ENCODE peak calls at places on chromosomes 12 and 14, in seven cellular contexts. L, Z, E, W, Q, I and R are unnamed samples. For H3K27me3 and H3K4me1, the result is how much of the 10 kb centered on the place peaks cover.

GRCh38 chr12:96420255-96420930 is 20.2 kb upstream of the CDK17 start:
- DNase-seq in E (no peak), L (no peak), Q (no peak), I (no peak), Z (no peak), W (no peak), R (no peak)

GRCh38 chr14:33589334-33589733 is 361.5 kb downstream of the EGLN3 start:
- DNase-seq in Q (no peak), E (peak), W (no peak), Z (no peak), I (peak), L (no peak), R (peak)

GRCh38 chr12:30517320-30517719 is 178.3 kb downstream of the IPO8 start:
- DNase-seq in Q (no peak), W (no peak), I (no peak), L (no peak), Z (no peak), E (no peak), R (no peak)

GRCh38 chr12:8493084-8493483 is 20.2 kb upstream of the CLEC4D start:
- DNase-seq in E (no peak), Z (no peak), Q (no peak), W (no peak), I (no peak), L (no peak), R (peak)

GRCh38 chr14:52125885-52126284 is 57.0 kb upstream of the NID2 start:
- DNase-seq in L (no peak), W (no peak), I (no peak), Z (no peak), E (no peak), Q (no peak), R (no peak)

GRCh38 chr14:58238252-58239247 is 6.1 kb upstream of the PSMA3 start:
- DNase-seq in E (no peak), Z (no peak), W (no peak), Q (no peak), I (peak), L (no peak), R (no peak)

GRCh38 chr12:12534134-12534866 is 28.4 kb downstream of the DUSP16 start:
- DNase-seq in E (no peak), L (peak), Q (no peak), Z (no peak), I (no peak), W (no peak), R (no peak)

GRCh38 chr14:101078105-101078891 is 174.8 kb upstream of the RTL1 start:
- DNase-seq in Q (no peak), W (no peak), Z (peak), L (no peak), I (peak), E (peak), R (peak)

GRCh38 chr12:116153983-116154382 is 123.5 kb downstream of the MED13L start:
- DNase-seq in W (no peak), Q (no peak), Z (no peak), L (no peak), E (no peak), I (no peak), R (no peak)

GRCh38 chr14:95730126-95730525 is 16.2 kb upstream of the TCL1A start:
- DNase-seq in E (no peak), W (no peak), I (no peak), Q (no peak), L (no peak), Z (no peak), R (no peak)

GRCh38 chr14:24952851-24953666 is 96.9 kb downstream of the STXBP6 start:
- DNase-seq in W (no peak), Z (no peak), I (no peak), Q (no peak), L (peak), E (no peak), R (no peak)

GRCh38 chr14:77139540-77140342 is 1.9 kb downstream of the ZDHHC22 start:
- DNase-seq in I (no peak), Q (no peak), Z (peak), L (peak), W (peak), E (no peak), R (no peak)

GRCh38 chr12:120234643-120235368 is 30.7 kb downstream of the PXN start:
- DNase-seq in E (peak), Q (peak), Z (peak), I (no peak), W (peak), L (peak), R (peak)

GRCh38 chr14:75989134-75989533 is 3.6 kb downstream of the IFT43 start:
- DNase-seq in E (no peak), I (no peak), Q (peak), W (no peak), L (peak), Z (peak), R (peak)

GRCh38 chr12:8449293-8449944 is 6.3 kb upstream of the CLEC6A start:
- DNase-seq in Q (no peak), I (no peak), L (no peak), W (no peak), E (no peak), Z (no peak), R (no peak)

GRCh38 chr12:51217968-51218606 is at the start of gene POU6F1:
- DNase-seq in I (peak), E (peak), Q (peak), Z (peak), W (peak), L (peak), R (peak)

GRCh38 chr12:57475271-57476161 is 4.2 kb downstream of the ARHGAP9 start:
- DNase-seq in W (peak), Q (peak), I (peak), L (no peak), Z (no peak), E (no peak), R (peak)
- H3K27me3 ChIP-seq in W (half or more), Q (under half), I (under half), L (half or more), Z (half or more), E (under half), R (under half)

DNA sequence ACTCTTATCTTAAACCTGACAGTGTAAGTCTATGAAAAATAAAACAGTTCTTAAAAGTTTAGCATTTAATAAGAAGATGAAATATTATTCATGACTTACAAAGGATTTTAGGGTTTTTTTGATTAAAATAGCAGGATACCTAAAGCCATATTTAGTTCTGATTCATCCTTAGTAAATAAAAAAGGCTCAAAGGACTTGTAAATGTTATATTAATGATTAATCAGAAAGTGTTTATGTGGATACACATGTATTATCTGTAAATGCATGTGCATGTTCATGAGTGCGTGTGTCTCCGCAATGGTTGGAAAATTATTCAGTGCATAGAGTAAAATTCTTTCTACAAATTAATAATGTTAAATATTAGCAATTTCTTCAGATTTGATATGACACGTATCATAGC is 4.4 kb downstream of the KLRF1 start:
- DNase-seq in Z (no peak), Q (no peak), W (no peak), I (no peak), L (no peak), E (no peak), R (no peak)
- TF ChIP-seq CTCF in Z (no peak), Q (no peak), W (no peak), I (no peak), L (no peak), E (no peak), R (no peak)

DNA sequence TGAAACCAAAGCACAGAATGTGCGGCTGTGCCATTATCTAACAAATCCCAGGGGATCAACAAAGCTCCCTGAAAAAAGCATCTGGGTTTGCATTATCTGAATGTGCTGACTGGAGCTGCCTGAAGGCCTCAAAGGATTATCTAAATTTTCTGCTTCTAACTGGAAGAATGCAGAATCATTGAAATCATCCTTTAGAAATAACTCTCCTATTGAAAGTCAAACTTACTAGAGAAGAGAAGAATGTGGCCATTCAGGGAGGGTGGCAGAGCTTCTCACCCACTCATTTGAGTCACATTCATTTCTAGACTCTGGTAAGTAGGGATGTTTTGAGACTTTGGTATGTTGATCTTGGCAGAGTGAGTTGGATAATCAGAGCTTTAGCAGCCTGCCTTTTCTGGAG is 220.6 kb upstream of the RGS6 start:
- DNase-seq in L (no peak), E (no peak), Z (no peak), I (no peak), Q (no peak), W (no peak), R (no peak)
- H3K4me1 ChIP-seq in L (under half), E (under half), Z (under half), I (under half), Q (under half), W (under half), R (under half)

GRCh38 chr14:36279306-36280244 is 40.9 kb downstream of the MBIP start:
- DNase-seq in W (no peak), L (no peak), I (no peak), E (no peak), Q (no peak), Z (no peak), R (no peak)

GRCh38 chr14:36289954-36290353 is 30.5 kb downstream of the MBIP start:
- DNase-seq in L (no peak), W (no peak), E (no peak), Z (no peak), Q (no peak), I (no peak), R (no peak)

GRCh38 chr14:36281309-36281708 is 39.1 kb downstream of the MBIP start:
- DNase-seq in Z (no peak), W (no peak), Q (no peak), I (no peak), L (peak), E (no peak), R (no peak)

GRCh38 chr14:36288496-36288895 is 31.9 kb downstream of the MBIP start:
- DNase-seq in Q (no peak), W (no peak), E (no peak), L (no peak), Z (no peak), I (no peak), R (no peak)

GRCh38 chr14:36284971-36285595 is 35.4 kb downstream of the MBIP start:
- DNase-seq in I (no peak), L (no peak), Q (no peak), E (no peak), Z (no peak), W (no peak), R (no peak)
- H3K27me3 ChIP-seq in I (under half), L (under half), Q (under half), E (under half), Z (under half), W (under half), R (under half)